ENCODE peak calls at places on chromosomes 12 and 14, in four cellular contexts. One of them, this sample, is unnamed.

GRCh38 chr12:124297856-124298255 is 3.0 kb downstream of the RFLNA start:
- DNase-seq in non-pigmented ciliary epithelial cell: no peak
- DNase-seq in substantia nigra: no peak
- DNase-seq in Panc1: no peak
- DNase-seq in this sample: no peak

GRCh38 chr12:132003846-132004245 is 54.1 kb downstream of the EP400 start:
- DNase-seq in non-pigmented ciliary epithelial cell: peak
- DNase-seq in substantia nigra: no peak
- DNase-seq in Panc1: no peak
- DNase-seq in this sample: no peak

GRCh38 chr14:49966971-49967630 is 74.2 kb downstream of the ARF6 start:
- DNase-seq in non-pigmented ciliary epithelial cell: no peak
- DNase-seq in substantia nigra: no peak
- DNase-seq in Panc1: no peak
- DNase-seq in this sample: no peak

GRCh38 chr14:83044001-83044400 is 1510.3 kb upstream of the SEL1L start:
- DNase-seq in non-pigmented ciliary epithelial cell: no peak
- DNase-seq in substantia nigra: no peak
- DNase-seq in Panc1: no peak
- DNase-seq in this sample: no peak

GRCh38 chr12:59383426-59383822 is 212.4 kb upstream of the SLC16A7 start:
- DNase-seq in non-pigmented ciliary epithelial cell: peak
- DNase-seq in substantia nigra: no peak
- DNase-seq in Panc1: no peak
- DNase-seq in this sample: no peak

GRCh38 chr12:105935981-105936380 is 202.8 kb downstream of the NUAK1 start:
- DNase-seq in non-pigmented ciliary epithelial cell: no peak
- DNase-seq in substantia nigra: no peak
- DNase-seq in Panc1: no peak
- DNase-seq in this sample: no peak

GRCh38 chr12:120235369-120236123 is 30.0 kb downstream of the PXN start:
- DNase-seq in non-pigmented ciliary epithelial cell: no peak
- DNase-seq in substantia nigra: no peak
- DNase-seq in Panc1: no peak
- DNase-seq in this sample: no peak

GRCh38 chr14:105181542-105182295 is 607 bp upstream of the NUDT14 start:
- DNase-seq in non-pigmented ciliary epithelial cell: no peak
- DNase-seq in substantia nigra: no peak
- DNase-seq in Panc1: no peak
- DNase-seq in this sample: no peak

GRCh38 chr12:106387847-106388246 is 30.3 kb downstream of the POLR3B start:
- DNase-seq in non-pigmented ciliary epithelial cell: no peak
- DNase-seq in substantia nigra: no peak
- DNase-seq in Panc1: no peak
- DNase-seq in this sample: no peak

GRCh38 chr12:68067762-68068376 is 78.6 kb downstream of the IFNG-AS1 start:
- DNase-seq in non-pigmented ciliary epithelial cell: no peak
- DNase-seq in substantia nigra: no peak
- DNase-seq in Panc1: no peak
- DNase-seq in this sample: peak

GRCh38 chr12:45234134-45234865 is 18.4 kb downstream of the ANO6 start:
- DNase-seq in non-pigmented ciliary epithelial cell: peak
- DNase-seq in substantia nigra: no peak
- DNase-seq in Panc1: peak
- DNase-seq in this sample: peak

GRCh38 chr12:12210983-12211382 is 55.9 kb downstream of the LRP6 start:
- DNase-seq in non-pigmented ciliary epithelial cell: no peak
- DNase-seq in substantia nigra: no peak
- DNase-seq in Panc1: no peak
- DNase-seq in this sample: no peak

GRCh38 chr12:130627175-130627574 is 88.9 kb downstream of the RIMBP2 start:
- DNase-seq in non-pigmented ciliary epithelial cell: no peak
- DNase-seq in substantia nigra: no peak
- DNase-seq in Panc1: no peak
- DNase-seq in this sample: no peak

GRCh38 chr14:61603736-61604135 is 91.6 kb upstream of the HIF1A start:
- DNase-seq in non-pigmented ciliary epithelial cell: no peak
- DNase-seq in substantia nigra: no peak
- DNase-seq in Panc1: no peak
- DNase-seq in this sample: no peak